ENCODE peak calls at places on chromosomes 7 and 10, in nine cellular contexts. One of them, this sample, is unnamed.
A peak's percentile ranks its signal among the peaks of the same experiment; 100 is the strongest.

GRCh38 chr7:92360387-92360786 is 86.9 kb upstream of the GATAD1 start:
- DNase-seq in Caki2: no peak
- DNase-seq in HuH-7: no peak
- DNase-seq in Peyer's patch: no peak
- DNase-seq in AG09309: no peak
- DNase-seq in NCI-H1105: no peak
- DNase-seq in activated gamma-delta T cell treated with Interleukin-2 at 50 U/mL for 16 hours: no peak
- DNase-seq in SJSA1: no peak
- DNase-seq in activated CD8-positive, alpha-beta memory T cell treated with anti-CD3 and anti-CD28 coated beads for 48 hours: no peak
- DNase-seq in this sample: no peak

GRCh38 chr7:157691521-157692155 is 354.8 kb downstream of the DNAJB6 start:
- DNase-seq in Peyer's patch: peak; percentile 8
- DNase-seq in SJSA1: no peak
- DNase-seq in HuH-7: no peak
- DNase-seq in Caki2: no peak
- DNase-seq in activated gamma-delta T cell treated with Interleukin-2 at 50 U/mL for 16 hours: no peak
- DNase-seq in AG09309: no peak
- DNase-seq in activated CD8-positive, alpha-beta memory T cell treated with anti-CD3 and anti-CD28 coated beads for 48 hours: no peak
- DNase-seq in NCI-H1105: no peak
- DNase-seq in this sample: no peak

GRCh38 chr7:135368416-135369186 is 135.0 kb downstream of the STRA8 start:
- DNase-seq in AG09309: no peak
- DNase-seq in activated gamma-delta T cell treated with Interleukin-2 at 50 U/mL for 16 hours: no peak
- DNase-seq in Peyer's patch: no peak
- DNase-seq in HuH-7: no peak
- DNase-seq in NCI-H1105: peak; percentile 51
- DNase-seq in activated CD8-positive, alpha-beta memory T cell treated with anti-CD3 and anti-CD28 coated beads for 48 hours: no peak
- DNase-seq in Caki2: no peak
- DNase-seq in SJSA1: no peak
- DNase-seq in this sample: no peak

GRCh38 chr10:102403115-102403514 is 7.6 kb downstream of the NFKB2 start:
- DNase-seq in activated gamma-delta T cell treated with Interleukin-2 at 50 U/mL for 16 hours: no peak
- DNase-seq in AG09309: no peak
- DNase-seq in Caki2: no peak
- DNase-seq in activated CD8-positive, alpha-beta memory T cell treated with anti-CD3 and anti-CD28 coated beads for 48 hours: no peak
- DNase-seq in HuH-7: no peak
- DNase-seq in SJSA1: no peak
- DNase-seq in Peyer's patch: no peak
- DNase-seq in NCI-H1105: no peak
- DNase-seq in this sample: no peak

GRCh38 chr7:105013283-105013817 is 655 bp upstream of the KMT2E start:
- DNase-seq in AG09309: peak; percentile 88
- DNase-seq in activated gamma-delta T cell treated with Interleukin-2 at 50 U/mL for 16 hours: peak; percentile 95
- DNase-seq in Caki2: peak; percentile 82
- DNase-seq in SJSA1: peak; percentile 91
- DNase-seq in NCI-H1105: peak; percentile 91
- DNase-seq in HuH-7: peak; percentile 82
- DNase-seq in Peyer's patch: peak; percentile 90
- DNase-seq in activated CD8-positive, alpha-beta memory T cell treated with anti-CD3 and anti-CD28 coated beads for 48 hours: peak; percentile 86
- DNase-seq in this sample: peak; percentile 74

GRCh38 chr7:73678862-73679261 is 4.4 kb downstream of the DNAJC30 start:
- DNase-seq in activated gamma-delta T cell treated with Interleukin-2 at 50 U/mL for 16 hours: no peak
- DNase-seq in NCI-H1105: no peak
- DNase-seq in SJSA1: no peak
- DNase-seq in activated CD8-positive, alpha-beta memory T cell treated with anti-CD3 and anti-CD28 coated beads for 48 hours: no peak
- DNase-seq in Caki2: no peak
- DNase-seq in HuH-7: no peak
- DNase-seq in AG09309: no peak
- DNase-seq in Peyer's patch: no peak
- DNase-seq in this sample: no peak

GRCh38 chr10:8311526-8312070 is 257.1 kb downstream of the GATA3 start:
- DNase-seq in NCI-H1105: no peak
- DNase-seq in AG09309: no peak
- DNase-seq in activated CD8-positive, alpha-beta memory T cell treated with anti-CD3 and anti-CD28 coated beads for 48 hours: no peak
- DNase-seq in HuH-7: no peak
- DNase-seq in Peyer's patch: no peak
- DNase-seq in activated gamma-delta T cell treated with Interleukin-2 at 50 U/mL for 16 hours: no peak
- DNase-seq in SJSA1: no peak
- DNase-seq in Caki2: peak; percentile 96
- DNase-seq in this sample: no peak

GRCh38 chr10:30494558-30494957 is 60.6 kb downstream of the MAP3K8 start:
- DNase-seq in HuH-7: no peak
- DNase-seq in Caki2: no peak
- DNase-seq in NCI-H1105: no peak
- DNase-seq in activated CD8-positive, alpha-beta memory T cell treated with anti-CD3 and anti-CD28 coated beads for 48 hours: no peak
- DNase-seq in AG09309: no peak
- DNase-seq in activated gamma-delta T cell treated with Interleukin-2 at 50 U/mL for 16 hours: no peak
- DNase-seq in Peyer's patch: no peak
- DNase-seq in SJSA1: no peak
- DNase-seq in this sample: no peak